ENCODE peak calls at places on chromosomes 12 and 14, in five cellular contexts. H is HCT116, U is suprapubic skin, K is uterus, N is heart left ventricle. V is an unnamed sample.

GRCh38 chr14:70709726-70710382 is 68.1 kb downstream of the TTC9 start:
- DNase-seq in H (no peak), K (no peak), U (no peak), N (no peak), V (no peak)

GRCh38 chr12:27272375-27273028 is 28.4 kb downstream of the STK38L start:
- DNase-seq in H (no peak), N (no peak), K (no peak), U (no peak), V (no peak)

GRCh38 chr14:89251066-89251465 is 166.0 kb downstream of the FOXN3 start:
- DNase-seq in H (no peak), K (no peak), U (no peak), N (no peak), V (no peak)

GRCh38 chr12:32548691-32549412 is 130.2 kb upstream of the DNM1L start:
- DNase-seq in U (no peak), N (peak; percentile 40), K (no peak), H (no peak), V (no peak)

GRCh38 chr12:3533703-3534386 is 42.8 kb downstream of the PRMT8 start:
- DNase-seq in K (no peak), H (no peak), N (peak; percentile 86), U (peak; percentile 55), V (peak; percentile 45)

GRCh38 chr12:96233941-96234461 is 39.8 kb downstream of the ELK3 start:
- DNase-seq in H (no peak), K (peak; percentile 99), U (peak; percentile 96), N (peak; percentile 96), V (peak; percentile 78)

GRCh38 chr14:46582826-46583225 is 68.8 kb downstream of the RPL10L start:
- DNase-seq in K (no peak), H (no peak), U (no peak), N (no peak), V (no peak)

GRCh38 chr14:23068792-23069412 is 11.6 kb upstream of the CDH24 start:
- DNase-seq in N (peak; percentile 70), H (peak; percentile 88), U (peak; percentile 86), K (peak; percentile 83), V (peak; percentile 82)

DNA sequence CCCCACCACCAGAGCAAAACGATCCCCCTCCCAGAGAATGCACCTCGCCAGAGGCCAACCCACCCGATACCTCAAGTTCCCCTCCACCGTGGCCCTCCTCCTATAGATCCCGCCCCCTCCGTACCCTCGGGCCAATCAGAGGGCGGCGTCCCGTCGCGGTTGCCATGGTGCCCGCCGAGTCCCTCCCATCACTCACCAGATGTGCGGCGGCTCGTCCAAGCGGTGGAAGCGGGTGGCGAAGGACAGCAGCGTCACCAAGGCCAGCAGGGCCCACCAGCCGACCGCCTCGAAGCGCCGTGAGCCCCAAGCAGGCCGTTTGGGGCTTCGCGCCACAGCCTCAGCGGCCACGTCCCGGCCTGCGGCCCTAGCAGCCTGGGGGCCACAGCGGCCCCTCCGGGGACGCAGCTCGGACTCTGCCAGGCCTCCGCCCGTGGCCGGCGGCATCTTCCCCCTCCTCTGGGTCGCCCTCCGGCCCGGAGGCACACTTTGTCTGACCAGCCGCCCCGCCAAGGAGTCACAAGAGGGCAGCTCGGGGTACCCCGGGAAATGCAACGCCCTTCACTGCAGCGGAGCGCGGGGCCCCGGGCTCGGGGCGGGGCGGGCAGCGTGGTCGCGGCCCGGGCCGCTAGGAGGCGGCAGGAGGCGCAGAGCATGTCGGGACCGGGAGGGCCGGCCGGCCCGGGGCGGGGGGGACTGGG is at the start of gene POMT2:
- DNase-seq in N (peak; percentile 96), K (peak; percentile 93), U (peak; percentile 98), H (peak; percentile 78), V (peak; percentile 94)
- TF ChIP-seq POLR2A in N (peak; percentile 80), K (no peak), U (no peak), H (peak; percentile 50), V (peak; percentile 89)

GRCh38 chr14:99540196-99541032 is 59.2 kb downstream of the CCNK start:
- DNase-seq in H (no peak), K (no peak), U (no peak), N (no peak), V (no peak)
- H3K4me1 ChIP-seq in H (peaks cover 35% of the 10 kb centered on the region), K (peaks cover 18% of the 10 kb centered on the region), U (peaks cover 5% of the 10 kb centered on the region), N (peaks cover 51% of the 10 kb centered on the region), V (peaks cover 5% of the 10 kb centered on the region)

DNA sequence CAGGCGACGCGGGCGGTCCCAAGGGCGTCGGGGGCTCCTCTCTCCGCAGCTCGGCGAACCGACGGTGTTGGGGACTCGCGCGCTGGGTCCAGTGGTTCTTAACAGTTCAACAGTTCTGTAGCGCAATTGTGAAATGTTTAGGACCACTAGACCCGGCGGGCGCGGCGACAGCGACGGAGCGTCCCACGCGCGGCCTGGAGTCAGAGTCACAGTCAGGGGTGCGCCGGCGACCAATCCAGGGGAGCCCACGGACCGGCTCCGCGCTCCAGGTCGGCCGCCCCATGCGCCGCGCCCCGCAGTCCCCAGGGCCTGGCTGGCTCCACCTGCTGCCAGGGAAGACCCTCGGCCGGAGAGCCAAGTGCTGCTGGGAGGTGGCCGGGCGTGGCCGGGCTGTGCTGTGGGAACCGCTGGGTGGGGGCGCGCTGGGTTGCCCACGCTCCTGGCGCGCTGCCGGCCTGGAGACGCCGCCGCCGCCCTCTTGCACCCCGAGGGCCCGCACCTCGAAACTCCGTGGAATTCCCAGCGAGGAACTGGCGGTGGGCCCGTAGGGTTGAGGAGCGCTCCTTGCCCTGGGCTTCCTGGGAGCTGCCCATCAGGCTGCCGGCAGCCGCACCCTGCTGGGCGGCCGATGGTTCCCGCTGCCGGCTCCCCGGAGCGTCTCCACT is 20.9 kb upstream of the KIF26A start:
- DNase-seq in N (peak; percentile 13), H (no peak), K (no peak), U (peak; percentile 74), V (no peak)
- H3K4me3 ChIP-seq in N (no peak overlapping the region), H (peak overlapping the region; percentile 48), K (no peak overlapping the region), U (peak overlapping the region; percentile 67), V (no peak overlapping the region)

GRCh38 chr14:93958567-93959238 is 17.7 kb downstream of the ASB2 start:
- DNase-seq in N (no peak), U (no peak), H (no peak), K (no peak), V (peak; percentile 57)
- TF ChIP-seq POLR2A in N (no peak), U (no peak), H (no peak), K (no peak), V (no peak)

GRCh38 chr14:68683326-68683725 is 109.5 kb downstream of the ZFP36L1 start:
- DNase-seq in N (no peak), H (no peak), U (no peak), K (no peak), V (no peak)

GRCh38 chr14:68680541-68681051 is 112.3 kb downstream of the ZFP36L1 start:
- DNase-seq in K (no peak), N (no peak), H (no peak), U (no peak), V (peak; percentile 43)

GRCh38 chr14:68681256-68681655 is 111.6 kb downstream of the ZFP36L1 start:
- DNase-seq in K (no peak), U (no peak), N (no peak), H (no peak), V (no peak)

GRCh38 chr14:68684466-68685418 is 108.1 kb downstream of the ZFP36L1 start:
- DNase-seq in U (no peak), H (no peak), K (peak; percentile 10), N (no peak), V (no peak)

DNA sequence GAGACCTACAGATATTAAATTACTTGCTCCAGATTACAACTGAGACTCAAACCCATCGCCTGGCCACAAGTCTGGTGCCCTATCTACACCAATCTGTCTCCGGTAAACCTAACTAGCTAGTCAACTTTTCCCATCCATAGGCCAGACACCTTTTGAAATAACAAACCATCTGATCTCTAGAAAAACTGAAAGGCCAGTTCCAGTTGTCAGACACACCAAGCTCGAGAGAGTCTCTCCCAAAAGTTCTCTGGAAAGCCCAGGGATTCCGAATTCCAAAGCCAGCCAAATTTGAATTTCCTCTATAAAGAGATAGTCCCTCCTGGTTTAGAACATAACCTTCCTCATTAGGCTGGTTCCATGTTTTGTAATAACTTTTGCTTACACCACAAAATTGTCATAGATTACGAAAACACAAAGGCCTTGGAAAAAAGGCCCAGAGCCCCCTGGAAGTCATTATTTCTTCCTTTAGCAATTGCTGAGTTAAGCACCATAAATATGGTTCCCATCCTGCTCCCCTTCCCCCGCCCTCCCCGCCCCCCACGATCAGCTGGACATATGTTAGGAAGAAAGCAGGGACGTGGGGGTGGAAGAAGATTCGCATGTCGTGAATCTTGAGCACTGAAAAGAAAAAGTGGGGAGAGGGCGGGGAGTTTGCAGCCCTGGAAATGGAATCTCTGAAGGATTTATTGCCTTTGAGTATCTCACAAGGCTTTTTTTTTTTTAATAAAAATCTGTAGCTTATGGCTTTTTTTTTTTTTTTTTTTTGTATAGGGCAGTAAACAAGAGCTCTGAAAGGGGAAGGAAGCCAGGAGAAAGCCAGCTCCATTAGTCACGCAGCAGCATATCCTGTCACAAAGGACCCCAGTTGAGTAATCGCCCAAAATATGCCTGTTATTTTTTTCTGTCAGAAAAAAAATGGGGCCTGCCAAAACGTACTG is 110.4 kb downstream of the ZFP36L1 start:
- DNase-seq in N (peak; percentile 74), H (no peak), U (no peak), K (peak; percentile 59), V (peak; percentile 67)
- H3K4me1 ChIP-seq in N (peaks cover 37% of the 10 kb centered on the region), H (peaks cover 69% of the 10 kb centered on the region), U (peaks cover 66% of the 10 kb centered on the region), K (peaks cover 19% of the 10 kb centered on the region), V (peaks cover 30% of the 10 kb centered on the region)

DNA sequence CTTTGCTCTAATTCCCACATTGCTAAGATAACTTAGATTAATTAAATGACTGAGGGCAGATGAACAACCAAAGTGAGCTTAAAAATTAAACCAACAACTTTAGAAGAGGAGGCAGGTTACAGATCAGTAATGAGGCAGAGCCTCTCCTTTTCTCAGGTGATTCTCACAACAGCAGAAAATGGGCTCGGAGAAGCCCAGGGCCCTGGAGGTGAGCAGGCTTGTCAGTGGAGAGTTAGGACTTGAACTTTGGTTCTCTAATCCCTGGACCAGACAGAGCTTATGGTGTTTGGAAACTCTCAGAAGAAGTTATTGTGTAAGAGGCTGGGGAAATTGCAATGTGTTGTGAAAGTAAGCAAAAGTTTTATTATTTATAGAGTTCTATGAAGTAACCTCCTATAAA is 2.8 kb downstream of the TRHDE start:
- DNase-seq in N (no peak), U (no peak), H (no peak), K (peak; percentile 14), V (no peak)
- H3K4me3 ChIP-seq in N (no peak overlapping the region), U (no peak overlapping the region), H (no peak overlapping the region), K (peak overlapping the region; percentile 65), V (no peak overlapping the region)

DNA sequence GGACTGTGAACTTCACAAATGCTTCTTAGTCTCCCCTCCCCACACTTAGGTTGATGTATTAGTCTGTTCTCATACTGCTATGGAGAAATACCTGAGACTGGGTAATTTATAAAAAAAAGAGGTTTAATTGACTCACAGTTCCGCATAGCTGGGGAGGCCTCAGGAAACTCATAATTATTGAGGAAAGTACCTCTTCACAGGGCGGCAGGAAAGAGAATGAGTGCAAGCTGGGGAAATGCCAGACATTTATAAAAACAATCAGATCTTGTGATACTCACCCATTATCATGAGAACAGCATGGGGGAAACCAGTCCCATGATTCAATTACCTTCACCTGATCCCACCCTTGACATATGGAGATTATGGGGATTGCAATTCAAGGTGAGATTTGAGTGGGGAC is 178.8 kb downstream of the SLC38A4 start:
- DNase-seq in N (no peak), H (no peak), U (no peak), K (no peak), V (no peak)
- TF ChIP-seq POLR2A in N (no peak), H (no peak), U (no peak), K (no peak), V (no peak)

DNA sequence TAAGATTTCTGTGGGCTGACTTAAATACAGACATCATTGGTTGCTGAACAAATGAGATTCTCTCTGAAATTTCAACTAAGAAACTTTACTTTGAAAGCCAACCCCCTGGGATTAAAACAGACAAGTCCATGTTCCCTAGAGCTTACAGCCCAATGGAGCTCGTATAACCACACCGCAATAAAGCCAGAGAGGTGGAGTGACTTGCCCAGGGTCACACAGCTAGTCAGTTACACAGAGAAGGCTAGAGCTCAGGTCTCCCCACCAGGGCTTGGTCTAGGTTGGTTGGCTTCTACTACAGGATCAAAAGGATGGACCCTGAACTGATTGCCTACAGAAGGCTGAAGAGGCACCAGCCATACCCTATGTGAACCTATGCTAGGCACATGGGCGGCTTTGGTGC is 8.9 kb upstream of the LTBP2 start:
- DNase-seq in U (no peak), K (no peak), N (peak; percentile 19), H (no peak), V (no peak)
- H3K4me1 ChIP-seq in U (peaks cover 55% of the 10 kb centered on the region), K (peaks cover 7% of the 10 kb centered on the region), N (peaks cover 8% of the 10 kb centered on the region), H (peaks cover 64% of the 10 kb centered on the region), V (peaks cover 9% of the 10 kb centered on the region)